ENCODE peak calls at places on chromosomes 11 and 22, in five cellular contexts. One of them, this sample, is unnamed. For H3K4me1 and H3K9me3, the result is how much of the 10 kb centered on the place peaks cover.

GRCh38 chr22:42990131-42990838 is 24.7 kb downstream of the PACSIN2 start:
- DNase-seq in heart right ventricle: no peak
- DNase-seq in right lobe of liver: no peak
- DNase-seq in body of pancreas: peak
- DNase-seq in neural progenitor cell: peak
- DNase-seq in this sample: no peak

GRCh38 chr11:120105576-120105975 is 32.3 kb downstream of the TRIM29 start:
- DNase-seq in heart right ventricle: no peak
- DNase-seq in neural progenitor cell: no peak
- DNase-seq in body of pancreas: no peak
- DNase-seq in right lobe of liver: no peak
- DNase-seq in this sample: no peak

GRCh38 chr11:12900496-12900895 is 108.6 kb upstream of the RASSF10 start:
- DNase-seq in heart right ventricle: no peak
- DNase-seq in neural progenitor cell: no peak
- DNase-seq in body of pancreas: no peak
- DNase-seq in right lobe of liver: no peak
- DNase-seq in this sample: no peak

GRCh38 chr11:1073261-1073724 is 1.4 kb upstream of the MUC2 start:
- DNase-seq in body of pancreas: peak
- DNase-seq in neural progenitor cell: peak
- DNase-seq in right lobe of liver: peak
- DNase-seq in heart right ventricle: peak
- DNase-seq in this sample: no peak

GRCh38 chr11:40295466-40295865 is 1164.0 kb downstream of the LRRC4C start:
- DNase-seq in heart right ventricle: no peak
- DNase-seq in neural progenitor cell: no peak
- DNase-seq in right lobe of liver: no peak
- DNase-seq in body of pancreas: no peak
- DNase-seq in this sample: no peak

GRCh38 chr11:75035911-75036536 is 47.3 kb downstream of the NEU3 start:
- DNase-seq in heart right ventricle: no peak
- DNase-seq in neural progenitor cell: no peak
- DNase-seq in body of pancreas: no peak
- DNase-seq in right lobe of liver: no peak
- DNase-seq in this sample: no peak

GRCh38 chr11:103842795-103843194 is 193.6 kb upstream of the DDI1 start:
- DNase-seq in right lobe of liver: no peak
- DNase-seq in heart right ventricle: no peak
- DNase-seq in body of pancreas: no peak
- DNase-seq in neural progenitor cell: peak
- DNase-seq in this sample: no peak

GRCh38 chr11:107665016-107665415 is 46.8 kb downstream of the SLN start:
- DNase-seq in right lobe of liver: no peak
- DNase-seq in heart right ventricle: no peak
- DNase-seq in body of pancreas: no peak
- DNase-seq in neural progenitor cell: no peak
- DNase-seq in this sample: no peak

GRCh38 chr11:44561275-44561781 is 4.1 kb upstream of the CD82 start:
- DNase-seq in heart right ventricle: no peak
- DNase-seq in neural progenitor cell: no peak
- DNase-seq in body of pancreas: no peak
- DNase-seq in right lobe of liver: no peak
- DNase-seq in this sample: no peak

GRCh38 chr11:78253797-78254196 is 65.1 kb downstream of the USP35 start:
- DNase-seq in body of pancreas: no peak
- DNase-seq in heart right ventricle: no peak
- DNase-seq in neural progenitor cell: no peak
- DNase-seq in right lobe of liver: no peak
- DNase-seq in this sample: no peak

GRCh38 chr11:65446446-65447277 is 24.1 kb downstream of the NEAT1 start:
- DNase-seq in right lobe of liver: peak
- DNase-seq in heart right ventricle: no peak
- DNase-seq in body of pancreas: no peak
- DNase-seq in neural progenitor cell: no peak
- DNase-seq in this sample: no peak

GRCh38 chr11:65444314-65445051 is 21.9 kb downstream of the NEAT1 start:
- DNase-seq in body of pancreas: no peak
- DNase-seq in neural progenitor cell: no peak
- DNase-seq in heart right ventricle: no peak
- DNase-seq in right lobe of liver: peak
- DNase-seq in this sample: no peak

GRCh38 chr11:65448074-65448417 is 25.4 kb downstream of the NEAT1 start:
- DNase-seq in right lobe of liver: no peak
- DNase-seq in body of pancreas: no peak
- DNase-seq in heart right ventricle: no peak
- DNase-seq in neural progenitor cell: no peak
- DNase-seq in this sample: no peak

GRCh38 chr11:65445101-65445603 is 22.6 kb downstream of the NEAT1 start:
- DNase-seq in right lobe of liver: peak
- DNase-seq in body of pancreas: no peak
- DNase-seq in neural progenitor cell: no peak
- DNase-seq in heart right ventricle: no peak
- DNase-seq in this sample: no peak

GRCh38 chr11:65445604-65446445 is 23.2 kb downstream of the NEAT1 start:
- DNase-seq in body of pancreas: no peak
- DNase-seq in right lobe of liver: peak
- DNase-seq in neural progenitor cell: no peak
- DNase-seq in heart right ventricle: no peak
- DNase-seq in this sample: no peak
- H3K4me1 ChIP-seq in body of pancreas: under half
- H3K4me1 ChIP-seq in right lobe of liver: under half
- H3K4me1 ChIP-seq in neural progenitor cell: under half
- H3K4me1 ChIP-seq in heart right ventricle: half or more
- H3K4me1 ChIP-seq in this sample: under half

GRCh38 chr11:62221498-62221897 is 13.0 kb downstream of the SCGB2A1 start:
- DNase-seq in right lobe of liver: no peak
- DNase-seq in neural progenitor cell: no peak
- DNase-seq in heart right ventricle: no peak
- DNase-seq in body of pancreas: no peak
- DNase-seq in this sample: no peak
- H3K9me3 ChIP-seq in right lobe of liver: under half
- H3K9me3 ChIP-seq in neural progenitor cell: under half
- H3K9me3 ChIP-seq in heart right ventricle: half or more
- H3K9me3 ChIP-seq in body of pancreas: under half
- H3K9me3 ChIP-seq in this sample: under half

GRCh38 chr11:69034123-69034522 is 14.6 kb upstream of the TPCN2 start:
- DNase-seq in neural progenitor cell: no peak
- DNase-seq in heart right ventricle: no peak
- DNase-seq in body of pancreas: no peak
- DNase-seq in right lobe of liver: no peak
- DNase-seq in this sample: no peak

GRCh38 chr11:69033431-69033830 is 15.3 kb upstream of the TPCN2 start:
- DNase-seq in neural progenitor cell: no peak
- DNase-seq in right lobe of liver: no peak
- DNase-seq in body of pancreas: no peak
- DNase-seq in heart right ventricle: no peak
- DNase-seq in this sample: no peak

GRCh38 chr11:69037074-69037473 is 11.7 kb upstream of the TPCN2 start:
- DNase-seq in right lobe of liver: no peak
- DNase-seq in heart right ventricle: no peak
- DNase-seq in neural progenitor cell: no peak
- DNase-seq in body of pancreas: no peak
- DNase-seq in this sample: no peak

GRCh38 chr11:69035959-69036340 is 12.8 kb upstream of the TPCN2 start:
- DNase-seq in right lobe of liver: no peak
- DNase-seq in body of pancreas: no peak
- DNase-seq in heart right ventricle: no peak
- DNase-seq in neural progenitor cell: no peak
- DNase-seq in this sample: no peak

GRCh38 chr11:69035150-69035958 is 13.4 kb upstream of the TPCN2 start:
- DNase-seq in right lobe of liver: no peak
- DNase-seq in neural progenitor cell: peak
- DNase-seq in body of pancreas: no peak
- DNase-seq in heart right ventricle: no peak
- DNase-seq in this sample: no peak
- H3K27ac ChIP-seq in right lobe of liver: no peak
- H3K27ac ChIP-seq in neural progenitor cell: no peak
- H3K27ac ChIP-seq in body of pancreas: no peak
- H3K27ac ChIP-seq in heart right ventricle: no peak
- H3K27ac ChIP-seq in this sample: no peak

GRCh38 chr11:68509105-68509504 is 48.6 kb downstream of the PPP6R3 start:
- DNase-seq in neural progenitor cell: no peak
- DNase-seq in body of pancreas: no peak
- DNase-seq in heart right ventricle: no peak
- DNase-seq in right lobe of liver: no peak
- DNase-seq in this sample: no peak
- H3K4me1 ChIP-seq in neural progenitor cell: under half
- H3K4me1 ChIP-seq in body of pancreas: half or more
- H3K4me1 ChIP-seq in heart right ventricle: half or more
- H3K4me1 ChIP-seq in right lobe of liver: under half
- H3K4me1 ChIP-seq in this sample: under half

GRCh38 chr11:61485080-61485479 is 23.5 kb upstream of the LRRC10B start:
- DNase-seq in body of pancreas: no peak
- DNase-seq in neural progenitor cell: no peak
- DNase-seq in heart right ventricle: no peak
- DNase-seq in right lobe of liver: no peak
- DNase-seq in this sample: no peak
- H3K9me3 ChIP-seq in body of pancreas: under half
- H3K9me3 ChIP-seq in neural progenitor cell: under half
- H3K9me3 ChIP-seq in heart right ventricle: under half
- H3K9me3 ChIP-seq in right lobe of liver: under half
- H3K9me3 ChIP-seq in this sample: under half

DNA sequence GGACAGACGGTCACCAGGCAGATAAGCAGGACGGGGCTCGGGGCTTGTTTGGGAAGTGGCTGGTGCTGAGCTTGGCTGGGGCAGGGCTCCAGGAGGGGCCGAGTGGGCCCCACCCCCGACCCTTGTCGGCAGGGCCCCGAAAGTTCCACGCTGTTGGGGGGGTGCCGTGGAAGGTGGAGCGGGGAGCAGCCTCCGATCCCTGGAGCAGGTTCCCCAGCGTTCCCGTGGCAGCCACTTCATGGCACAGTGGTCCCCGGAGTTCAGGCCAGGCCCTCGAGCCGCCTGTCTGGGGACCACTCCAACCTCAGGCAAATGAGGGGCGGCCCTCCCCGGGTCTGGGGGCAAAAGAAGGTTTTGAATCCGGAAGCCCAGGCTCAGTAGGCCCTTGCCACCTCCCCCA is 46.7 kb upstream of the PPARA start:
- DNase-seq in heart right ventricle: no peak
- DNase-seq in neural progenitor cell: no peak
- DNase-seq in right lobe of liver: no peak
- DNase-seq in body of pancreas: no peak
- DNase-seq in this sample: no peak
- H3K27ac ChIP-seq in heart right ventricle: peak
- H3K27ac ChIP-seq in neural progenitor cell: no peak
- H3K27ac ChIP-seq in right lobe of liver: peak
- H3K27ac ChIP-seq in body of pancreas: peak
- H3K27ac ChIP-seq in this sample: no peak

GRCh38 chr11:34999453-34999852 is 83.0 kb downstream of the PDHX start:
- DNase-seq in neural progenitor cell: no peak
- DNase-seq in heart right ventricle: no peak
- DNase-seq in right lobe of liver: no peak
- DNase-seq in body of pancreas: no peak
- DNase-seq in this sample: no peak

GRCh38 chr11:35006389-35007128 is 90.1 kb downstream of the PDHX start:
- DNase-seq in right lobe of liver: no peak
- DNase-seq in neural progenitor cell: no peak
- DNase-seq in body of pancreas: no peak
- DNase-seq in heart right ventricle: no peak
- DNase-seq in this sample: no peak

GRCh38 chr11:35005156-35005780 is 88.8 kb downstream of the PDHX start:
- DNase-seq in heart right ventricle: no peak
- DNase-seq in neural progenitor cell: no peak
- DNase-seq in right lobe of liver: no peak
- DNase-seq in body of pancreas: peak
- DNase-seq in this sample: no peak

GRCh38 chr11:35007277-35007676 is 90.9 kb downstream of the PDHX start:
- DNase-seq in right lobe of liver: no peak
- DNase-seq in body of pancreas: no peak
- DNase-seq in heart right ventricle: no peak
- DNase-seq in neural progenitor cell: no peak
- DNase-seq in this sample: no peak

GRCh38 chr11:35003658-35004057 is 87.2 kb downstream of the PDHX start:
- DNase-seq in right lobe of liver: no peak
- DNase-seq in body of pancreas: no peak
- DNase-seq in neural progenitor cell: no peak
- DNase-seq in heart right ventricle: no peak
- DNase-seq in this sample: no peak
- H3K4me1 ChIP-seq in right lobe of liver: under half
- H3K4me1 ChIP-seq in body of pancreas: half or more
- H3K4me1 ChIP-seq in neural progenitor cell: under half
- H3K4me1 ChIP-seq in heart right ventricle: under half
- H3K4me1 ChIP-seq in this sample: under half

GRCh38 chr22:49113758-49114157 is 713.9 kb downstream of the BRD1 start:
- DNase-seq in neural progenitor cell: no peak
- DNase-seq in heart right ventricle: no peak
- DNase-seq in right lobe of liver: no peak
- DNase-seq in body of pancreas: no peak
- DNase-seq in this sample: no peak
- H3K9me3 ChIP-seq in neural progenitor cell: under half
- H3K9me3 ChIP-seq in heart right ventricle: under half
- H3K9me3 ChIP-seq in right lobe of liver: under half
- H3K9me3 ChIP-seq in body of pancreas: under half
- H3K9me3 ChIP-seq in this sample: under half

This sample was measured in iPS DF 6.9.